ENCODE peak calls at places on chromosomes 13 and 19, in four cellular contexts. E is HepG2, O is WTC11, V is K562. J is an unnamed sample.

GRCh38 chr13:28586585-28587540 is 72.1 kb upstream of the POMP start:
- DNase-seq in E (no peak), O (no peak), V (no peak), J (no peak)

GRCh38 chr19:33767898-33768413 is 28.7 kb upstream of the KCTD15 start:
- DNase-seq in E (peak; percentile 21), O (peak; percentile 91), V (peak; percentile 53), J (no peak)

GRCh38 chr19:10617409-10618121 is 7.8 kb upstream of the SLC44A2 start:
- DNase-seq in E (no peak), O (no peak), V (peak; percentile 49), J (no peak)

GRCh38 chr19:2096543-2097329 is at the start of gene IZUMO4:
- DNase-seq in V (peak; percentile 97), E (peak; percentile 89), O (peak; percentile 100), J (peak; percentile 82)

GRCh38 chr19:17953869-17954268 is 13.0 kb upstream of the KCNN1 start:
- DNase-seq in O (no peak), V (peak; percentile 91), E (no peak), J (no peak)

GRCh38 chr19:51688665-51689571 is 4.2 kb upstream of the SPACA6 start:
- DNase-seq in V (peak; percentile 87), O (peak; percentile 81), E (peak; percentile 61), J (peak; percentile 95)

GRCh38 chr19:33803383-33803782 is 6.7 kb downstream of the KCTD15 start:
- DNase-seq in E (no peak), O (no peak), V (no peak), J (no peak)

GRCh38 chr19:47700934-47701716 is 12.1 kb upstream of the EHD2 start:
- DNase-seq in O (no peak), V (no peak), E (no peak), J (no peak)

GRCh38 chr13:64293923-64294322 is 2878.3 kb upstream of the PCDH20 start:
- DNase-seq in E (no peak), O (no peak), V (no peak), J (no peak)

GRCh38 chr19:19134687-19135158 is 3.6 kb downstream of the TMEM161A start:
- DNase-seq in E (no peak), O (peak; percentile 82), V (peak; percentile 90), J (no peak)

GRCh38 chr13:20217168-20217567 is 15.0 kb downstream of the GJB6 start:
- DNase-seq in V (no peak), E (peak; percentile 42), O (no peak), J (no peak)

GRCh38 chr19:54729416-54730188 is 5.4 kb downstream of the KIR3DL3 start:
- DNase-seq in E (no peak), O (no peak), V (no peak), J (no peak)

GRCh38 chr19:40567040-40567749 is 9.5 kb upstream of the SHKBP1 start:
- DNase-seq in O (no peak), V (peak; percentile 35), E (no peak), J (no peak)

GRCh38 chr19:28372800-28373199 is 840.2 kb downstream of the UQCRFS1 start:
- DNase-seq in O (no peak), E (no peak), V (no peak), J (no peak)

GRCh38 chr13:60329221-60329983 is 67.6 kb upstream of the TDRD3 start:
- DNase-seq in V (peak; percentile 70), E (peak; percentile 12), O (peak; percentile 71), J (peak; percentile 21)

GRCh38 chr19:6060600-6061391 is 49.5 kb downstream of the RFX2 start:
- DNase-seq in V (peak; percentile 94), E (no peak), O (no peak), J (no peak)

GRCh38 chr13:65959305-65959704 is 1270.8 kb downstream of the PCDH9 start:
- DNase-seq in O (no peak), E (no peak), V (no peak), J (no peak)

GRCh38 chr19:52248256-52248655 is 21.1 kb upstream of the ZNF766 start:
- DNase-seq in V (peak; percentile 56), E (peak; percentile 40), O (peak; percentile 72), J (no peak)

GRCh38 chr13:43331676-43332075 is 308.3 kb downstream of the DNAJC15 start:
- DNase-seq in E (no peak), V (no peak), O (no peak), J (no peak)

GRCh38 chr19:46975918-46976782 is 43.5 kb upstream of the NPAS1 start:
- DNase-seq in O (peak; percentile 40), V (peak; percentile 34), E (peak; percentile 70), J (peak; percentile 58)

GRCh38 chr13:28161370-28161769 is 23.0 kb downstream of the PAN3 start:
- DNase-seq in O (no peak), E (peak; percentile 68), V (peak; percentile 52), J (no peak)

GRCh38 chr19:44848805-44849457 is 2.8 kb downstream of the NECTIN2 start:
- DNase-seq in V (peak; percentile 40), E (no peak), O (peak; percentile 56), J (no peak)

GRCh38 chr19:45526143-45526542 is 18.9 kb downstream of the VASP start:
- DNase-seq in E (peak; percentile 78), V (peak; percentile 76), O (peak; percentile 93), J (peak; percentile 88)

GRCh38 chr19:43574424-43575155 is 737 bp downstream of the XRCC1 start:
- DNase-seq in E (no peak), V (no peak), O (no peak), J (no peak)

GRCh38 chr19:2290441-2291184 is 8.6 kb upstream of the PEAK3 start:
- DNase-seq in V (no peak), O (peak; percentile 63), E (no peak), J (no peak)

GRCh38 chr13:87123987-87124784 is 547.0 kb upstream of the SLITRK5 start:
- DNase-seq in O (peak; percentile 16), V (peak; percentile 48), E (peak; percentile 10), J (peak; percentile 62)

GRCh38 chr13:29465741-29466293 is 129.7 kb downstream of the SLC7A1 start:
- DNase-seq in O (no peak), E (peak; percentile 35), V (peak; percentile 38), J (no peak)

GRCh38 chr19:6767357-6768235 is at the start of gene SH2D3A:
- DNase-seq in V (peak; percentile 95), E (peak; percentile 65), O (peak; percentile 97), J (peak; percentile 96)

GRCh38 chr19:392375-392970 is 16.5 kb downstream of the C2CD4C start:
- DNase-seq in O (no peak), E (no peak), V (no peak), J (no peak)
- TF ChIP-seq HMGXB4 in O (no peak), E (no peak), V (no peak), J (no peak)

GRCh38 chr19:41847351-41848105 is 2.7 kb downstream of the DMRTC2 start:
- DNase-seq in O (no peak), V (no peak), E (no peak), J (no peak)
- TF ChIP-seq HMGXB4 in O (no peak), V (no peak), E (no peak), J (no peak)

DNA sequence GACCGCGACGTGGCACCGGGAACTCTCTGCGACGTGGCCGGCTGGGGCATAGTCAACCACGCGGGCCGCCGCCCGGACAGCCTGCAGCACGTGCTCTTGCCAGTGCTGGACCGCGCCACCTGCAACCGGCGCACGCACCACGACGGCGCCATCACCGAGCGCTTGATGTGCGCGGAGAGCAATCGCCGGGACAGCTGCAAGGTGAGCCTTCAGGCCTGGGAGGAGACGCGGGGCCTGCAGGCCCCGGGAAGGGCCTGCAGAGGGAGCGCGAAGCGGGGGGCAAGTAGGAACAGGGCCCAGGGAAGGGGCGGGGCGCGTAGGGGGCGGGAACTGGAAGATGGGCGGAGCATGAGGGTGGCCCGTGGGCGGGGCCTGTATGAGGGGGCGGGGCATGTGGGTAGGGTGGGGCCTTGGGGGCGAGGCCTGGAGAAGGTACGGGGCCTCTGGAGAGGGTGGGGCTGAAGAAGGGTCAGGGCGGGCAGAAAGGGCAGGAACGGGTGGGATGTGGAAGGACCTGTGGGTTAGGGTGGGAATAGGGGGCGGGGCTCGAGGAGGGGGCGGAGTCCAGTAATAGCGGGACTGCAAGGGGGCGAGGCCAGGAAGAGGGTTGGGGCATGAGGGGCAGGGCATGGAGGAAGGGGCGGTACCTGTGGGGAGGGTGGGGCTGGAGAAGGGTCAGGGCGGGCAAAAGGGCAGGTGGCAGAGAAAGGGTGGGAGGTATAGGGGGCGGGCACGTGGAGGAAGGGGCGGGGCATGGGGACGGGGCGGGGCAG is 2.5 kb downstream of the CFD start:
- DNase-seq in E (peak; percentile 41), O (peak; percentile 96), V (peak; percentile 95), J (no peak)
- TF ChIP-seq HMGXB4 in E (no peak), O (peak; percentile 84), V (no peak), J (no peak)

GRCh38 chr13:79485014-79485441 is 4.1 kb downstream of the NDFIP2 start:
- DNase-seq in E (peak; percentile 70), O (no peak), V (no peak), J (peak; percentile 17)
- TF ChIP-seq HMGXB4 in E (no peak), O (no peak), V (no peak), J (no peak)

J was measured in A549.